ENCODE peak calls at places on chromosomes 2 and 18, in four cellular contexts. B is A549, Q is K562, N is GM12878. V is an unnamed sample.
A peak's percentile ranks its signal among the peaks of the same experiment; 100 is the strongest.

GRCh38 chr2:233025706-233026105 is 6.8 kb upstream of the NEU2 start:
- DNase-seq in B (no peak), Q (no peak), N (no peak), V (no peak)

GRCh38 chr2:182324665-182325064 is 102.2 kb downstream of the PDE1A start:
- DNase-seq in B (no peak), Q (no peak), N (no peak), V (peak; percentile 70)

GRCh38 chr2:136314240-136314639 is 196.3 kb upstream of the CXCR4 start:
- DNase-seq in B (no peak), Q (no peak), N (no peak), V (no peak)

GRCh38 chr2:151207100-151207499 is 54.6 kb downstream of the RBM43 start:
- DNase-seq in B (no peak), Q (no peak), N (no peak), V (no peak)

GRCh38 chr2:15694589-15694986 is 102.9 kb downstream of the DDX1 start:
- DNase-seq in B (no peak), Q (no peak), N (no peak), V (no peak)

GRCh38 chr18:49100226-49100968 is 149.6 kb upstream of the SMAD7 start:
- DNase-seq in B (no peak), Q (no peak), N (no peak), V (peak; percentile 35)

GRCh38 chr2:191276792-191277465 is 31.7 kb downstream of the MYO1B start:
- DNase-seq in B (no peak), Q (no peak), N (no peak), V (peak; percentile 18)

GRCh38 chr2:187614756-187615155 is 60.5 kb upstream of the TFPI start:
- DNase-seq in B (no peak), Q (no peak), N (no peak), V (peak; percentile 58)

GRCh38 chr2:183009249-183009899 is 28.9 kb downstream of the NCKAP1 start:
- DNase-seq in B (no peak), Q (no peak), N (no peak), V (no peak)

GRCh38 chr2:184154438-184154837 is 443.9 kb upstream of the ZNF804A start:
- DNase-seq in B (no peak), Q (no peak), N (no peak), V (no peak)
- TF ChIP-seq ELK1 in B (no peak), Q (no peak), N (no peak), V (no peak)

GRCh38 chr18:26104037-26104436 is 13.6 kb upstream of the SS18 start:
- DNase-seq in B (no peak), Q (no peak), N (no peak), V (no peak)

DNA sequence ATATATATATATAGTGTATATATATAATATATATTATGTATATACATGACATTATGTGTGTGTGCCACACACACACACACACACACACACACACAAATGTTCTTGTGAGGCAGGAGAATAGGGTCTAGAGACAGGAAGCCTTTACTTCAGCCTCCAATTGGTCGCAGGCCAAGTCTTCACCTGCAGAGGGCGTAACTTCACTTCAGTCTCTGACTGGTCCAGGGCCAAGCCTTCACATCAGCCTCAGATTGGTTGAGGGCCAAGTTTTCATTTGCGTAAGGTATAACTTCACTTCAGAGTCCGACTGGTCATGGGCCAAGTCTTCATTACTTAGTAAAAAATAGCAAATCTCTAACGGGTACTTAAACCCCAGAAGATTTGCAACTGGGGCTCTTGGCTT is 13.2 kb upstream of the SS18 start:
- DNase-seq in B (no peak), Q (peak; percentile 53), N (no peak), V (no peak)
- TF ChIP-seq ELK1 in B (no peak), Q (no peak), N (no peak), V (no peak)

DNA sequence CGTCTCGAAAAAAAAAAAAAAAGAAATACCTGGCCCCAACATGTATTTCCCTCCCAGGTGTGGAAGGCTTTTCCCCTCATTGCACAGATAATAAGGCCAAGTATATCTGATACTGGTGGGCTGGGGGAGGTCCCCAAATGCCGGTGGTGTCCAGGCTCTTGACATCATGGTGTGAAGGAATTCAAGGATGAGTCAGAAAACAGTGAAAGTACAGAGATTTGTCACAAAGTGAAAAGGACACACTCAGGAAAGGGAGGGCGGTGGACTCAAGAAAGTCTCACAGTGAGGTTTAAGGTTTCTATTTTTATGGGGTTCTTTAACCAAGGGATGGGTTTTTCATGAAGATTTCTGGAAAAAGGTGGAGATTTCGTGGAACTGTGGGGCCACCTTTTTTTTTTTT is 37.8 kb upstream of the FZD5 start:
- DNase-seq in B (no peak), Q (no peak), N (peak; percentile 23), V (no peak)
- TF ChIP-seq ELK1 in B (no peak), Q (no peak), N (no peak), V (no peak)

GRCh38 chr2:112658301-112658700 is 12.6 kb downstream of the SLC20A1 start:
- DNase-seq in B (no peak), Q (no peak), N (no peak), V (no peak)
- TF ChIP-seq ELK1 in B (no peak), Q (no peak), N (no peak), V (no peak)

GRCh38 chr2:20016346-20016745 is 3.9 kb upstream of the MATN3 start:
- DNase-seq in B (no peak), Q (no peak), N (no peak), V (no peak)
- TF ChIP-seq ELK1 in B (no peak), Q (no peak), N (no peak), V (no peak)

DNA sequence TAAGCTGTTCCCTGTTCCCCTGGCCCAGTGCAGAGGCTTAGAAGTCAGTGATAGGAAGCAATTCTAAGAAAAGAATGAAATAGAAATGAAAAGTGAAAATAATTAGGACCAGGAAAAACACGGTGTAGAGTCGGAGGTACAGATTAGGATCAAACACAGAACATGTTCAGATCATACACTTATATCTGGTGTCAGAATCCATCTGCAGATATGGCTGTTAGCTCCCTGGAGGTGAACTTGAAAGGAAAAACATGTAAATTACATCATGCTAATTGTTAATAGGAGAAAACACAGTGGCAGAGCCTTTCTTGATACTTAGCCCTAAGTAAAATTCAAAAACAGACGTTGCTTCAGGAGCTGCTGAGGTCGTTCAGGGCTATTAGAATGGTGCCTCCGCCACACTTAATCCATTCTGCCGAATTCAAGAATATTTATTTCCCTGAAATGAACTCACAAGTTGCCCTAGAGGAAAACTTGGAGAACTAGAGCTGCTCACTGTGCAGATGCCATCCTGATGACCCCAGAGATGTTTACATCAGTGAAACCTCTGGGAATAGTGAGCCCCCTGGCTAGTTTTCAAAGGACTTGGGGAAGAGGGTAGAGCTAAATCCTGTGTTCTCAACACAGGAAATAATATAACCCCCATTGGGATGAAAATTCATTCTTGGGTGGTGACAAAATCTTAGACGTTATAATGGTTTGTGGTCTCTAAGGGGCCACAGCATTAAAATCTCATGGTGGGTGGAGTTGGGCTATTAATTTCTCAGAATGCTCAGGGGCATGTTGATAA is 27.5 kb downstream of the LPIN1 start:
- DNase-seq in B (no peak), Q (no peak), N (no peak), V (no peak)
- TF ChIP-seq ELK1 in B (no peak), Q (no peak), N (no peak), V (no peak)

V was measured in IMR-90.